ENCODE peak calls at places on chromosomes 3 and 15, in seven cellular contexts. E is Peyer's patch, H is esophagus squamous epithelium, Q is cardiac fibroblast, V is ovary, A is colonic mucosa, Z is heart left ventricle. L is an unnamed sample.

GRCh38 chr15:85623648-85624047 is 171.1 kb downstream of the KLHL25 start:
- DNase-seq in E (no peak), H (no peak), Q (no peak), V (no peak), A (no peak), Z (no peak), L (no peak)

GRCh38 chr3:185796431-185797107 is 28.3 kb downstream of the IGF2BP2 start:
- DNase-seq in E (no peak), H (no peak), Q (peak; percentile 51), V (no peak), A (peak; percentile 54), Z (no peak), L (no peak)

GRCh38 chr15:61916104-61916503 is 144.1 kb downstream of the VPS13C start:
- DNase-seq in E (no peak), H (no peak), Q (no peak), V (no peak), A (no peak), Z (no peak), L (no peak)

GRCh38 chr15:59444082-59444835 is 6.3 kb downstream of the FAM81A start:
- DNase-seq in E (no peak), H (no peak), Q (no peak), V (no peak), A (no peak), Z (no peak), L (no peak)

GRCh38 chr3:32453346-32453745 is 49.3 kb downstream of the CMTM6 start:
- DNase-seq in E (no peak), H (no peak), Q (peak; percentile 39), V (no peak), A (peak; percentile 10), Z (no peak), L (peak; percentile 22)

GRCh38 chr15:70046716-70047369 is 50.9 kb downstream of the TLE3 start:
- DNase-seq in E (peak; percentile 30), H (no peak), Q (no peak), V (peak; percentile 9), A (no peak), Z (no peak), L (no peak)

GRCh38 chr15:85792872-85793621 is 1.7 kb downstream of the KLHL25 start:
- DNase-seq in E (no peak), H (no peak), Q (no peak), V (no peak), A (no peak), Z (no peak), L (no peak)

GRCh38 chr3:107594870-107595269 is 72.1 kb downstream of the BBX start:
- DNase-seq in E (no peak), H (no peak), Q (no peak), V (no peak), A (no peak), Z (no peak), L (no peak)

GRCh38 chr15:71392821-71393220 is 277.6 kb downstream of the THSD4 start:
- DNase-seq in E (no peak), H (no peak), Q (no peak), V (no peak), A (no peak), Z (no peak), L (no peak)

GRCh38 chr15:77640615-77641014 is 7.9 kb upstream of the LINGO1 start:
- DNase-seq in E (no peak), H (no peak), Q (no peak), V (no peak), A (no peak), Z (no peak), L (no peak)

GRCh38 chr3:77915341-77915740 is 875.4 kb downstream of the ROBO2 start:
- DNase-seq in E (no peak), H (no peak), Q (no peak), V (no peak), A (no peak), Z (no peak), L (no peak)

GRCh38 chr3:194339356-194339755 is 11.8 kb downstream of the CPN2 start:
- DNase-seq in E (no peak), H (no peak), Q (no peak), V (no peak), A (no peak), Z (no peak), L (no peak)

GRCh38 chr3:62605413-62606068 is 232.2 kb upstream of the FEZF2 start:
- DNase-seq in E (no peak), H (no peak), Q (no peak), V (no peak), A (no peak), Z (no peak), L (no peak)

GRCh38 chr15:77097317-77097721 is 26.4 kb upstream of the TSPAN3 start:
- DNase-seq in E (no peak), H (no peak), Q (no peak), V (no peak), A (no peak), Z (no peak), L (peak; percentile 13)

GRCh38 chr3:198028718-198029117 is 68.7 kb downstream of the LMLN start:
- DNase-seq in E (no peak), H (no peak), Q (peak; percentile 34), V (no peak), A (no peak), Z (no peak), L (no peak)

GRCh38 chr3:114221165-114221880 is 16.1 kb downstream of the ZNF80 start:
- DNase-seq in E (peak; percentile 71), H (no peak), Q (peak; percentile 91), V (no peak), A (no peak), Z (no peak), L (no peak)

DNA sequence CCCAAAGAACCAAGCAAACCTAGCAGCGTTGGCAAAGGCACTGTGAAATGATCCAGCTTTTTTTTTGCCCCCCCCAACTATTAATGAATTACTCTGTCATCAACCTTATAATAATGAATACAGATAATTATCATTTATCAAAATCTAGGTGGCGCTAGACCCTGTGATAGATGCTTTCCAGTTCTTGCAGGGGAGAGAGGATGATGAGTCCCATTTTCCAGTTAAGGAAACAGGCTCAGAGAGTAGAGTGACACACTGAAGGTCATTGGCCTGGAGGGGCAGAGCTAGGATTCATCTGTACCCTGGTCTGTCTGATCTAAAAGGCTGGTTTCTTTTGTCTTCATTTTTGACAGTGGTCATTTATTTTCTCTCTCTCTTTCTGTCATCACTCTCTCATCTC is 5.0 kb downstream of the ACOX2 start:
- DNase-seq in E (no peak), H (no peak), Q (no peak), V (no peak), A (no peak), Z (no peak), L (no peak)
- TF ChIP-seq CTCF in E (no peak), H (peak; percentile 17), Q (peak; percentile 7), V (no peak), A (no peak), Z (no peak), L (no peak)

GRCh38 chr3:126113733-126114132 is 29.8 kb upstream of the SLC41A3 start:
- DNase-seq in E (peak; percentile 38), H (no peak), Q (no peak), V (no peak), A (no peak), Z (no peak), L (peak; percentile 53)
- TF ChIP-seq CTCF in E (peak; percentile 18), H (peak; percentile 39), Q (peak; percentile 51), V (no peak), A (no peak), Z (peak; percentile 15), L (peak; percentile 23)

GRCh38 chr3:38989932-38990510 is 61.7 kb downstream of the SCN11A start:
- DNase-seq in E (no peak), H (no peak), Q (no peak), V (no peak), A (no peak), Z (no peak), L (no peak)
- TF ChIP-seq CTCF in E (no peak), H (no peak), Q (no peak), V (no peak), A (no peak), Z (no peak), L (no peak)

GRCh38 chr3:136937175-136937574 is 20.6 kb upstream of the IL20RB start:
- DNase-seq in E (no peak), H (no peak), Q (no peak), V (no peak), A (no peak), Z (no peak), L (no peak)
- TF ChIP-seq CTCF in E (no peak), H (no peak), Q (no peak), V (no peak), A (no peak), Z (no peak), L (no peak)

DNA sequence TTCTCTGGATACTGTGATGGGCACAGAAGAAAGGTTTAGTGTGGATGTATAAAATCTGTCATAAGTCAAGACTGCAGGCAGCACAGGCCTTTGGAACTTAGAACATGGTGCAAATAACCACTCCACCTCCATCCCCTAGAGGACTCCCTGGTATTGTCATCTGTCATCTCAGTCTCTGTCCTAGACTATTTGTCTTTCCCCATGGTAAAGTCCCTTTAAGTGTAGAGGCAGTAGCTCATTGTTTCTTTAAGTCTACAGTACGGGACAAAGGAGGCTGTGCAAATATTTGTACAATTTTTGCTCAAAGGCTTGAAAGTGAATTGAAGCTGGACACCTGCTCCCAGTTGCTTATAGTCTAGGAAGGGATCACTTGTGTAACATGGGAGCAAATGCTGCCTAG is 3.2 kb upstream of the PXYLP1 start:
- DNase-seq in E (no peak), H (no peak), Q (no peak), V (no peak), A (no peak), Z (no peak), L (no peak)
- TF ChIP-seq CTCF in E (no peak), H (no peak), Q (no peak), V (no peak), A (no peak), Z (no peak), L (no peak)